ENCODE peak calls at places on chromosomes 11 and 22, in four cellular contexts. B is IMR-90, N is AG10803, S is lower leg skin. Z is an unnamed sample.
A peak's percentile ranks its signal among the peaks of the same experiment; 100 is the strongest.

GRCh38 chr22:24421428-24421931 is 5.9 kb upstream of the ADORA2A start:
- DNase-seq in B (no peak), N (no peak), S (no peak), Z (peak; percentile 44)

GRCh38 chr22:35842954-35843353 is 125.3 kb downstream of the APOL5 start:
- DNase-seq in B (peak; percentile 36), N (peak; percentile 53), S (no peak), Z (peak; percentile 45)

GRCh38 chr22:36422287-36423014 is 34.7 kb upstream of the MYH9 start:
- DNase-seq in B (no peak), N (no peak), S (no peak), Z (peak; percentile 53)

GRCh38 chr22:37546436-37547248 is 13.6 kb upstream of the CDC42EP1 start:
- DNase-seq in B (peak; percentile 68), N (peak; percentile 84), S (peak; percentile 89), Z (no peak)

GRCh38 chr11:79437274-79437980 is 3.4 kb downstream of the TENM4 start:
- DNase-seq in B (peak; percentile 57), N (no peak), S (peak; percentile 90), Z (no peak)

GRCh38 chr11:108069947-108070346 is 51.4 kb upstream of the ACAT1 start:
- DNase-seq in B (peak; percentile 75), N (peak; percentile 59), S (no peak), Z (no peak)

GRCh38 chr11:85732968-85733367 is 47.0 kb upstream of the CCDC89 start:
- DNase-seq in B (no peak), N (no peak), S (no peak), Z (no peak)

GRCh38 chr22:25453557-25453956 is 110.9 kb upstream of the GRK3 start:
- DNase-seq in B (no peak), N (no peak), S (no peak), Z (no peak)

GRCh38 chr11:773830-774229 is 3.5 kb downstream of the GATD1 start:
- DNase-seq in B (no peak), N (no peak), S (no peak), Z (no peak)

GRCh38 chr22:19884954-19885751 is 30.5 kb upstream of the GNB1L start:
- DNase-seq in B (no peak), N (peak; percentile 77), S (no peak), Z (no peak)

GRCh38 chr11:68043349-68044144 is 4.7 kb downstream of the TCIRG1 start:
- DNase-seq in B (peak; percentile 66), N (peak; percentile 40), S (no peak), Z (peak; percentile 96)

GRCh38 chr22:39428597-39429071 is 28.2 kb upstream of the MGAT3 start:
- DNase-seq in B (no peak), N (no peak), S (no peak), Z (no peak)

GRCh38 chr11:95788921-95789505 is 569 bp downstream of the FAM76B start:
- DNase-seq in B (peak; percentile 43), N (peak; percentile 47), S (no peak), Z (peak; percentile 66)
- TF ChIP-seq CTCF in B (peak; percentile 42), N (peak; percentile 52), S (no peak), Z (peak; percentile 30)

GRCh38 chr11:29260939-29261705 is 755.7 kb downstream of the KCNA4 start:
- DNase-seq in B (peak; percentile 86), N (peak; percentile 25), S (no peak), Z (no peak)
- TF ChIP-seq CTCF in B (peak; percentile 27), N (no peak), S (no peak), Z (no peak)

DNA sequence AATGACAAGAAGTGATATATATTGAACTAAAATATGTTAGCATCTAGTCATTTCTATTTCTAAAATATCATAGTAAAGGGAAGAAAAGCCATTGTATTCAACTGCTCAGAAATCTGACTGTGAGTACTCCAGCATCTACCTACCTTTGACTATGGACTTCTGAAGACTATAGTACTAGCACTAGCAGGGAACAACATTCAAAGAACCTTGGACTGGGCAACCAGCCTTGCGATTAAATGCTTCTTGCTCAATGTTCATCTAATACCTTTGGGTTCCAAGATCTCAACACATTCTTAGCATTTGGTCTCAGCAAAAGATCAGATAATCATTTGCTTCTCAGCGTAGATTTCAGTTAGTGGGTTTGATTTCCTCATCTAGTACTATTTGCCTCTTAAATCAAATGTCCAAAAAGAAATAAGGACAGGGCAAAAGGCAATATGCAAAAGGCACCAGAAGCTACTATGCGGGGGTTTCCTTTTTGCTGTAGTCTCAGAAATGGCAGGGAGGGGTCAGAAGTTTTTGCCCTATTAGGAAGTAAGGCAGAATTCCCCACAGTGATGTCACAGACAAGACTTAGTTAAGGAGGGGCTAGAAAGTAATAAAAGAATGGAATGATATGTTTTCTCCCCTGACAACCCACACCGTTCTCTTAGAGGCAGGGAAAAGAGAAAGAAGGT is 80.6 kb downstream of the GAB2 start:
- DNase-seq in B (no peak), N (no peak), S (no peak), Z (peak; percentile 21)
- TF ChIP-seq CTCF in B (no peak), N (no peak), S (no peak), Z (no peak)

GRCh38 chr11:65047581-65048422 is 6.8 kb downstream of the SAC3D1 start:
- DNase-seq in B (no peak), N (peak; percentile 22), S (peak; percentile 88), Z (no peak)

GRCh38 chr11:65045728-65046127 is 4.7 kb downstream of the SAC3D1 start:
- DNase-seq in B (no peak), N (no peak), S (no peak), Z (no peak)

GRCh38 chr11:65042899-65043298 is 1.9 kb downstream of the SAC3D1 start:
- DNase-seq in B (no peak), N (no peak), S (no peak), Z (no peak)

GRCh38 chr11:65043881-65044501 is 3.0 kb downstream of the SAC3D1 start:
- DNase-seq in B (peak; percentile 43), N (peak; percentile 58), S (no peak), Z (peak; percentile 70)

DNA sequence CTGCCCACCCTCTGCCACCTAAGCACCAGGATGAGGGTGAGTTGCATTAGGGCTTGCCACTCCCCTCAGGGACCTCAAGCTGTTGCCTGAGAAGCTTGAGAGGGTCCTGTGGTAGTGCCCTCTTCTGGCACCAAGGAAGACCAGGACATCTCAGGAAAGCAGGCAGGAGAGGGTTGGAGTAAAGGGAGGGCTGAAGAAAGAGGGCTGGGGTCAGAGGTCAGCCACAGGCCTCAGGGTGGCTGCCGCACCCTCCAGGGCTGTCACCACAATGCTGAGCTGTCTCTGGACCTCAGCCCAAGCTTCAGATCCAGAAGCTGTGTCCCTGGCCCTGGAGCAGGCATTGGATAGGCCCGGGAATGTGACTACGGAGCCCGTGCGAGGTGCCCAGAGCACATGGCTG is 4.1 kb downstream of the SAC3D1 start:
- DNase-seq in B (no peak), N (no peak), S (no peak), Z (no peak)
- TF ChIP-seq CTCF in B (no peak), N (no peak), S (no peak), Z (no peak)

DNA sequence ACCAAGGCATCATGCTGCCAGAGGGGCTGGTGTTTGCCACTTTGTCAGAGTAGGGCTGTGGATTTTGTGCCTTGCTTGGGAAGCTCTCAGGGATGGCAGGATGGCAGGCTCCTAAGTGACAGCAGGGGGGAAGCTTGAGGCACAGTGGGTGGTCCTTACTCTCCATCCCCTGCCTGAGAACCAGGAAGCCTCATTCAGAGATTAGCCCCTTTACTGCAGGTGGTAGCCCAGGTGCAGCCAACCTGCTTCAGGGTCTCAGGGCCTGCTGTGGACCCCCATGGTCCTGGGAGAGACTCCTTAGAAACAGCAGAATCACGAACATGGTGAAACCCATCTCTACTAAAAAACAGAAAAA is 8.9 kb upstream of the ST3GAL4 start:
- DNase-seq in B (no peak), N (no peak), S (no peak), Z (no peak)
- TF ChIP-seq CTCF in B (no peak), N (no peak), S (no peak), Z (no peak)

DNA sequence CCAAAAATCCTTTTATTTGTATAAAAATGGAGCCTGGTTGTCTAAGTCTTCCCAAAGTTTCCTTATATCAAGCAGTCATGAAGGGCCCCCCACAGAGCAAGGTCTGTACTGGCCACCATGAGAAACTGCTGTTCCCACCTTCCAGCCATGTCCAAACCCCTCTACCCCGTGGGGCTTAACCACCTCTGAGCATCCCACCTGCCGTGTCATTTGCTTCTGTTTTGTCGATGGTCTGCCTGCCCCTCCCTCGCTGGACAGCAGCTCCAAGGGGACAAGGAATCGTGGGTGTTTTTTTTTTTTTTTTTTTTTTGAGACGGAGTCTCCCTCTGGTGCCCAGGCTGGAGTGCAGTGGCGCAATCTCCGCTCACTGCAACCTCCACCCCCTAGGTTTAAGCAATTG is 11.1 kb upstream of the ANO1 start:
- DNase-seq in B (no peak), N (no peak), S (peak; percentile 39), Z (no peak)
- TF ChIP-seq CTCF in B (no peak), N (no peak), S (no peak), Z (no peak)